ENCODE peak calls at places on chromosomes 16 and 17, in six cellular contexts. M is cardiac fibroblast, R is OCI-LY7, E is left ventricle myocardium inferior, Q is transverse colon, J is HepG2. V is an unnamed sample.
A peak's percentile ranks its signal among the peaks of the same experiment; 100 is the strongest.

GRCh38 chr17:6666557-6666956 is 15.0 kb downstream of the C17orf100 start:
- DNase-seq in M (no peak), R (no peak), E (no peak), Q (no peak), J (no peak), V (no peak)

GRCh38 chr16:55835578-55835977 is 2.7 kb upstream of the CES1 start:
- DNase-seq in M (peak; percentile 25), R (no peak), E (peak; percentile 36), Q (no peak), J (peak; percentile 73), V (peak; percentile 52)

GRCh38 chr17:11644265-11645212 is 46.3 kb downstream of the DNAH9 start:
- DNase-seq in M (peak; percentile 69), R (peak; percentile 68), E (peak; percentile 29), Q (peak; percentile 71), J (peak; percentile 73), V (peak; percentile 45)

GRCh38 chr16:89409161-89409711 is 81.1 kb downstream of the ANKRD11 start:
- DNase-seq in M (peak; percentile 24), R (no peak), E (no peak), Q (peak; percentile 38), J (no peak), V (no peak)

GRCh38 chr16:87240211-87241134 is 76.7 kb downstream of the C16orf95 start:
- DNase-seq in M (no peak), R (no peak), E (no peak), Q (no peak), J (no peak), V (no peak)

GRCh38 chr16:11857161-11857560 is 5.8 kb upstream of the RSL1D1 start:
- DNase-seq in M (no peak), R (no peak), E (no peak), Q (no peak), J (no peak), V (no peak)

GRCh38 chr16:10539793-10540192 is 40.6 kb downstream of the EMP2 start:
- DNase-seq in M (no peak), R (no peak), E (no peak), Q (no peak), J (no peak), V (no peak)

GRCh38 chr16:46673320-46674013 is 15.5 kb downstream of the VPS35 start:
- DNase-seq in M (peak; percentile 81), R (peak; percentile 78), E (no peak), Q (peak; percentile 29), J (peak; percentile 79), V (peak; percentile 66)

GRCh38 chr16:69406780-69407331 is 17.6 kb upstream of the CYB5B start:
- DNase-seq in M (no peak), R (peak; percentile 29), E (no peak), Q (no peak), J (peak; percentile 36), V (peak; percentile 54)

GRCh38 chr16:20377181-20377580 is 24.7 kb upstream of the UMOD start:
- DNase-seq in M (no peak), R (no peak), E (no peak), Q (no peak), J (no peak), V (no peak)

GRCh38 chr17:75645889-75646625 is 12.8 kb downstream of the SMIM5 start:
- DNase-seq in M (no peak), R (no peak), E (no peak), Q (peak; percentile 89), J (peak; percentile 96), V (no peak)

DNA sequence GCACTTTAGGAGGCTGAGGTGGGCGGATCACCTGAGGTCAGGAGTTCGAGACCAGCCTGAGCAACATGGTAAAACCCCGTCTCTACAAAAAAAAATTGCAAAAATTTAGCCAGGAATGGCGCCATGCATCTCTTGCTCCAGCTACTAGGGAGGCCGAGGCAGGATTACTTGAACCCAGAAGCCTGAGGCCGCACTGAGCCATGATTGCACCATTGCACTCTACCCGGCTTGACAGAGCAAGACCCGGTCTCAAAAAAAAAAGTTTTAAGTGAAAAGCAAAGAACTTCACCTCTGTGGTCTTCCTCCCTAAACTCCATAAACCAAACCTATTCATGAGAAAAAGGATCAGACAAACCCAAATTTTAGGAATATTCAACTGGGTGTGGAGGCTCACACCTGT is 7.0 kb downstream of the CD2BP2 start:
- DNase-seq in M (no peak), R (no peak), E (no peak), Q (no peak), J (no peak), V (no peak)
- H3K4me3 ChIP-seq in M (no peak overlapping the region), R (no peak overlapping the region), E (no peak overlapping the region), Q (no peak overlapping the region), J (no peak overlapping the region), V (no peak overlapping the region)

DNA sequence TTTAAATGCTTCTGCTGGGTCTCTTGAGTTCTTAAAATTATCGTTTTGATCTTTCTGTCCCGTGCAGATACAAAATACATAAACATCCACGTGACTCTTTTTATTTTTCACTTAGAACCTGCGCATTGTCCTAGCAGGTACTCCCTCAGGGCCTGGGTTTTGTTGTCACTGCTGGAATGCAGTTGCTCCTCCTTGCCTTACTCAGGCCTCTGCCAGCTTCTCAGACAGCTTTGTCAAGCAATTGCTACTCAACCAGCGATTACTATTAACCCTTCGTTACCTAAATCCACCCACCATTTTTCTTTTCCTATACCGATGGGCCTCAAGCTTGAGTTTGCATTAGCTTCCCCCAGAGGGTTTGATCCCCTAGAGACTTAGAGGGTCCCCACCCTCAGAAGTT is 405.9 kb upstream of the RBFOX1 start:
- DNase-seq in M (no peak), R (no peak), E (no peak), Q (no peak), J (no peak), V (no peak)
- H3K4me3 ChIP-seq in M (no peak overlapping the region), R (no peak overlapping the region), E (no peak overlapping the region), Q (no peak overlapping the region), J (no peak overlapping the region), V (no peak overlapping the region)

GRCh38 chr17:5024604-5025003 is 10.6 kb downstream of the SLC52A1 start:
- DNase-seq in M (no peak), R (no peak), E (no peak), Q (no peak), J (no peak), V (no peak)

GRCh38 chr17:5031365-5032082 is 3.7 kb downstream of the SLC52A1 start:
- DNase-seq in M (peak; percentile 80), R (peak; percentile 91), E (peak; percentile 80), Q (peak; percentile 88), J (peak; percentile 50), V (peak; percentile 73)

GRCh38 chr17:5027921-5028320 is 7.3 kb downstream of the SLC52A1 start:
- DNase-seq in M (no peak), R (no peak), E (no peak), Q (no peak), J (no peak), V (no peak)

GRCh38 chr17:5023588-5024147 is 11.6 kb downstream of the SLC52A1 start:
- DNase-seq in M (no peak), R (no peak), E (no peak), Q (no peak), J (no peak), V (no peak)

DNA sequence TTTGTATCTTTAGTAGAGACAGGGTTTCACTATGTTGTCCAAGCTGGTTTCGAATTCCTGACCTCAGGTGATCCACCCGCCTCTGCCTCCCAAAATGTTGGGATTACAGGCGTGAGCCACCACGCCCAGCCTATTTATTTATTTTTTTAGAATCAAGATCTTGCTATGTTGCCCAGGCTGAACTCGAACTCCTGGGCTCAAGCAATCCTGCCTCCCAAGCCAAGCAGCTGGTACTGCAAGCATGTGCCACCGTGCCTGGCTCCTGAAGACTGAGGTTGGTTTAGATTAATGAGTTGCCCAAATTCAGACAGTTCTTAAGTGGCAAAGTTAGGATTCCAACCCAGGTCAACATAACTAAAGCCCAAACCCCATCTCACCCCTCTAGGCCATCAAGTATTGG is 7.9 kb downstream of the SLC52A1 start:
- DNase-seq in M (no peak), R (no peak), E (no peak), Q (no peak), J (no peak), V (no peak)
- H3K4me3 ChIP-seq in M (no peak overlapping the region), R (no peak overlapping the region), E (no peak overlapping the region), Q (no peak overlapping the region), J (no peak overlapping the region), V (no peak overlapping the region)

DNA sequence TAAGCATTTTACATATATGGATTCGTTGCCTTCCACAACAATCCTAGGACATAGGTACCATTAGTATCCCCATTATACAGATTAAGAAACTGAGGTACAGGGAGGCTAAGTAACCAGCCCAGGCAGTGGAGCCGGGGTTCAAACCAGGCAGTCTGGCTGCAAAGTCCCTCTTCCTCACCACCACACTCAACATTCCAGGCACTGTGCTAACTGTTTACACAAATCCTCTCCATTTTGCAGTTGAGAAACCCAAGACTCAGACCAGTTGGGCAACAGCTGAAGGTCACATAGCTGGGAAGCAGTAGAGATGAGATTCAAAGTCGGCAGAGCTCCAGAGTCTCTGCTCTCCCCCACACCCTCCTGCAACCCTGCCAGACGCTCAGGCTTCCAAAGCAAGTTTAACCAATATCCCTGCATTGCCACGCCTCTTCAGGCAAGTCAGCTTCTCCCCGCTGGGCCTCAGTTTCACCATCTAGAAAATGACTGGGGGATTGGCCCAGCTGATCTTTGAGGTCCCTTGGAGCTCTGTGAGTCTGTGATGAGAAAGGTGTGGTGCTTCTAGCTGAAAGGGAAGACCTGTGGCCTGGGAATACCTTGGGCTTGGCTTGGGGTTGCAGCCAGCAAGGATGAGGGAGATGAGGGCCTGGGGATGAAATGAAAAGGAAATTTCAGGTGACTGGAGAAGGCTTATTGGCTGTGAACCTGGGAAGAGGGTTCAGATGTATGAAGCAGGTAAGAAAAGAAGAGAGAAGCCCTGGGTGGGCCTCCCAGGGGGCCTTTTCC is 14.0 kb downstream of the CCR7 start:
- DNase-seq in M (peak; percentile 99), R (no peak), E (peak; percentile 67), Q (peak; percentile 54), J (peak; percentile 100), V (peak; percentile 4)
- H3K4me3 ChIP-seq in M (no peak overlapping the region), R (no peak overlapping the region), E (no peak overlapping the region), Q (no peak overlapping the region), J (peak overlapping the region; percentile 6), V (no peak overlapping the region)

GRCh38 chr16:3596101-3596861 is 15.1 kb downstream of the SLX4 start:
- DNase-seq in M (no peak), R (no peak), E (no peak), Q (no peak), J (peak; percentile 94), V (no peak)
- H3K4me3 ChIP-seq in M (no peak overlapping the region), R (no peak overlapping the region), E (no peak overlapping the region), Q (no peak overlapping the region), J (no peak overlapping the region), V (no peak overlapping the region)

V was measured in BE2C.